ENCODE peak calls at places on chromosomes 12 and 14, in eight cellular contexts. One of them, this sample, is unnamed.

GRCh38 chr12:104672501-104673265 is 215.9 kb downstream of the CHST11 start:
- DNase-seq in HL-60: no peak
- DNase-seq in ovary: no peak
- DNase-seq in upper lobe of right lung: peak
- DNase-seq in pancreas: peak
- DNase-seq in stomach: no peak
- DNase-seq in uterus: peak
- DNase-seq in tibial artery: peak
- DNase-seq in this sample: peak

GRCh38 chr12:24015771-24016170 is 66.3 kb upstream of the SOX5 start:
- DNase-seq in HL-60: no peak
- DNase-seq in ovary: no peak
- DNase-seq in upper lobe of right lung: no peak
- DNase-seq in pancreas: no peak
- DNase-seq in stomach: no peak
- DNase-seq in uterus: no peak
- DNase-seq in tibial artery: no peak
- DNase-seq in this sample: no peak

GRCh38 chr12:130412384-130412783 is 74.7 kb downstream of the PIWIL1 start:
- DNase-seq in HL-60: no peak
- DNase-seq in ovary: no peak
- DNase-seq in upper lobe of right lung: no peak
- DNase-seq in pancreas: no peak
- DNase-seq in stomach: no peak
- DNase-seq in uterus: no peak
- DNase-seq in tibial artery: no peak
- DNase-seq in this sample: no peak

GRCh38 chr14:98958048-98959031 is 313.7 kb downstream of the BCL11B start:
- DNase-seq in HL-60: no peak
- DNase-seq in ovary: no peak
- DNase-seq in upper lobe of right lung: no peak
- DNase-seq in pancreas: no peak
- DNase-seq in stomach: no peak
- DNase-seq in uterus: no peak
- DNase-seq in tibial artery: no peak
- DNase-seq in this sample: no peak

GRCh38 chr12:115456946-115457689 is 773.1 kb upstream of the TBX3 start:
- DNase-seq in HL-60: no peak
- DNase-seq in ovary: no peak
- DNase-seq in upper lobe of right lung: no peak
- DNase-seq in pancreas: no peak
- DNase-seq in stomach: no peak
- DNase-seq in uterus: no peak
- DNase-seq in tibial artery: no peak
- DNase-seq in this sample: no peak

GRCh38 chr14:91980157-91980556 is 32.7 kb upstream of the FBLN5 start:
- DNase-seq in HL-60: no peak
- DNase-seq in ovary: no peak
- DNase-seq in upper lobe of right lung: no peak
- DNase-seq in pancreas: no peak
- DNase-seq in stomach: no peak
- DNase-seq in uterus: no peak
- DNase-seq in tibial artery: no peak
- DNase-seq in this sample: no peak

GRCh38 chr14:99378782-99379214 is 101.9 kb downstream of the SETD3 start:
- DNase-seq in HL-60: no peak
- DNase-seq in ovary: no peak
- DNase-seq in upper lobe of right lung: no peak
- DNase-seq in pancreas: no peak
- DNase-seq in stomach: no peak
- DNase-seq in uterus: no peak
- DNase-seq in tibial artery: no peak
- DNase-seq in this sample: no peak

GRCh38 chr12:92098594-92099370 is 46.9 kb downstream of the BTG1 start:
- DNase-seq in HL-60: no peak
- DNase-seq in ovary: no peak
- DNase-seq in upper lobe of right lung: no peak
- DNase-seq in pancreas: peak
- DNase-seq in stomach: peak
- DNase-seq in uterus: no peak
- DNase-seq in tibial artery: no peak
- DNase-seq in this sample: no peak

GRCh38 chr12:50089730-50090129 is 4.6 kb downstream of the SMARCD1 start:
- DNase-seq in HL-60: no peak
- DNase-seq in ovary: no peak
- DNase-seq in upper lobe of right lung: no peak
- DNase-seq in pancreas: no peak
- DNase-seq in stomach: no peak
- DNase-seq in uterus: no peak
- DNase-seq in tibial artery: no peak
- DNase-seq in this sample: no peak

GRCh38 chr12:20280515-20280914 is 87.8 kb upstream of the PDE3A start:
- DNase-seq in HL-60: peak
- DNase-seq in ovary: no peak
- DNase-seq in upper lobe of right lung: no peak
- DNase-seq in pancreas: no peak
- DNase-seq in stomach: no peak
- DNase-seq in uterus: no peak
- DNase-seq in tibial artery: no peak
- DNase-seq in this sample: no peak

GRCh38 chr14:99257673-99258221 is 14.2 kb downstream of the BCL11B start:
- DNase-seq in HL-60: no peak
- DNase-seq in ovary: no peak
- DNase-seq in upper lobe of right lung: no peak
- DNase-seq in pancreas: no peak
- DNase-seq in stomach: no peak
- DNase-seq in uterus: no peak
- DNase-seq in tibial artery: no peak
- DNase-seq in this sample: no peak

GRCh38 chr12:51262758-51263177 is 7.4 kb downstream of the SMAGP start:
- DNase-seq in HL-60: peak
- DNase-seq in ovary: peak
- DNase-seq in upper lobe of right lung: peak
- DNase-seq in pancreas: peak
- DNase-seq in stomach: peak
- DNase-seq in uterus: no peak
- DNase-seq in tibial artery: no peak
- DNase-seq in this sample: no peak

GRCh38 chr12:52633383-52633782 is 15.0 kb upstream of the KRT73 start:
- DNase-seq in HL-60: peak
- DNase-seq in ovary: no peak
- DNase-seq in upper lobe of right lung: no peak
- DNase-seq in pancreas: no peak
- DNase-seq in stomach: no peak
- DNase-seq in uterus: no peak
- DNase-seq in tibial artery: no peak
- DNase-seq in this sample: no peak

GRCh38 chr12:71748081-71748850 is 6.4 kb upstream of the RAB21 start:
- DNase-seq in HL-60: no peak
- DNase-seq in ovary: no peak
- DNase-seq in upper lobe of right lung: no peak
- DNase-seq in pancreas: no peak
- DNase-seq in stomach: no peak
- DNase-seq in uterus: no peak
- DNase-seq in tibial artery: no peak
- DNase-seq in this sample: no peak

GRCh38 chr12:63802012-63802608 is 22.4 kb downstream of the RXYLT1 start:
- DNase-seq in HL-60: no peak
- DNase-seq in ovary: no peak
- DNase-seq in upper lobe of right lung: no peak
- DNase-seq in pancreas: no peak
- DNase-seq in stomach: no peak
- DNase-seq in uterus: no peak
- DNase-seq in tibial artery: no peak
- DNase-seq in this sample: no peak

GRCh38 chr14:31275731-31276130 is 68.1 kb upstream of the HECTD1 start:
- DNase-seq in HL-60: no peak
- DNase-seq in ovary: no peak
- DNase-seq in upper lobe of right lung: no peak
- DNase-seq in pancreas: no peak
- DNase-seq in stomach: no peak
- DNase-seq in uterus: no peak
- DNase-seq in tibial artery: no peak
- DNase-seq in this sample: no peak

GRCh38 chr12:106392746-106393145 is 35.2 kb downstream of the POLR3B start:
- DNase-seq in HL-60: no peak
- DNase-seq in ovary: no peak
- DNase-seq in upper lobe of right lung: no peak
- DNase-seq in pancreas: no peak
- DNase-seq in stomach: no peak
- DNase-seq in uterus: no peak
- DNase-seq in tibial artery: no peak
- DNase-seq in this sample: no peak

GRCh38 chr14:105367116-105368031 is 31.0 kb upstream of the TEX22 start:
- DNase-seq in HL-60: no peak
- DNase-seq in ovary: no peak
- DNase-seq in upper lobe of right lung: no peak
- DNase-seq in pancreas: no peak
- DNase-seq in stomach: no peak
- DNase-seq in uterus: no peak
- DNase-seq in tibial artery: no peak
- DNase-seq in this sample: no peak

GRCh38 chr14:77105554-77105953 is 7.5 kb downstream of the CIPC start:
- DNase-seq in HL-60: no peak
- DNase-seq in ovary: no peak
- DNase-seq in upper lobe of right lung: no peak
- DNase-seq in pancreas: no peak
- DNase-seq in stomach: no peak
- DNase-seq in uterus: no peak
- DNase-seq in tibial artery: no peak
- DNase-seq in this sample: no peak

GRCh38 chr14:91118511-91119068 is 4.7 kb downstream of the DGLUCY start:
- DNase-seq in HL-60: no peak
- DNase-seq in ovary: no peak
- DNase-seq in upper lobe of right lung: no peak
- DNase-seq in pancreas: no peak
- DNase-seq in stomach: no peak
- DNase-seq in uterus: no peak
- DNase-seq in tibial artery: no peak
- DNase-seq in this sample: no peak

GRCh38 chr12:67671892-67672291 is 23.3 kb downstream of the DYRK2 start:
- DNase-seq in HL-60: no peak
- DNase-seq in ovary: no peak
- DNase-seq in upper lobe of right lung: no peak
- DNase-seq in pancreas: peak
- DNase-seq in stomach: no peak
- DNase-seq in uterus: no peak
- DNase-seq in tibial artery: no peak
- DNase-seq in this sample: no peak
- H3K27ac ChIP-seq in HL-60: no peak
- H3K27ac ChIP-seq in ovary: no peak
- H3K27ac ChIP-seq in upper lobe of right lung: no peak
- H3K27ac ChIP-seq in pancreas: no peak
- H3K27ac ChIP-seq in stomach: no peak
- H3K27ac ChIP-seq in uterus: no peak
- H3K27ac ChIP-seq in tibial artery: no peak
- H3K27ac ChIP-seq in this sample: no peak

DNA sequence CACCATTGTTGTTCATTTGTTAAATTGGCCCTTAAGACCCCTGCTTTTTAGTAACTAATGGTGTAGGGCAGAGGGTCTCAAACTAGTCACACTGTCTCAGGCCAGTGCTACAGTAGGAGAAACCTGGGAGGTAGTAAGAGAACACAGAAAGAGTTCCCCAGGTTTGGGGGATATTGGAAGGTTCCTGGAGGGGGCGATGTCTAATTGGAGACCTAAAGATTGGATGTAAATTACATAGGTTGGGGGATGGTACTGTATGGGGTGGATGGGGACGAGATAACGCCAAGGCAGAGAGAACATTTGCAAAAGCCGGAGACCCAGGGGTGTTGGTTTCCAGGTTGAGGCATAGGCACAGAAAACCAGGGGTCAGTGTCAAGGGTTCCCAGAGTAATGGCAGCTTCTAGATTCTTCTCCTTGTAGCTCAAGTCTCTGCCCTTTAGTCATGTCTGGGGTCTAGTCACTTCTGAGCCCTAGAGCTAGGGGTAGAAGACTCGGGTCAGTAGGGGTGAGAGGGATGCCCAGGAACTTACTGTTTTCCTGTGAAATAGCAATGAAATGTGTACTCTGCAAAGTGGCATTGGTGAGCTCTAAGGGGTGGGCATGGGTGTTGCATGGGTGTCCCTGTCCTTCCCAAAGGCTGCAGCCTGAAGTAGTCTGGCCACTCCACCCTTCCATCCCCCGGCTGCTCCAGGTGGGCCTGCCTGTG is 21.8 kb downstream of the PLEKHG3 start:
- DNase-seq in HL-60: no peak
- DNase-seq in ovary: no peak
- DNase-seq in upper lobe of right lung: no peak
- DNase-seq in pancreas: no peak
- DNase-seq in stomach: no peak
- DNase-seq in uterus: no peak
- DNase-seq in tibial artery: no peak
- DNase-seq in this sample: no peak
- H3K27ac ChIP-seq in HL-60: no peak
- H3K27ac ChIP-seq in ovary: no peak
- H3K27ac ChIP-seq in upper lobe of right lung: no peak
- H3K27ac ChIP-seq in pancreas: peak
- H3K27ac ChIP-seq in stomach: peak
- H3K27ac ChIP-seq in uterus: peak
- H3K27ac ChIP-seq in tibial artery: peak
- H3K27ac ChIP-seq in this sample: peak

DNA sequence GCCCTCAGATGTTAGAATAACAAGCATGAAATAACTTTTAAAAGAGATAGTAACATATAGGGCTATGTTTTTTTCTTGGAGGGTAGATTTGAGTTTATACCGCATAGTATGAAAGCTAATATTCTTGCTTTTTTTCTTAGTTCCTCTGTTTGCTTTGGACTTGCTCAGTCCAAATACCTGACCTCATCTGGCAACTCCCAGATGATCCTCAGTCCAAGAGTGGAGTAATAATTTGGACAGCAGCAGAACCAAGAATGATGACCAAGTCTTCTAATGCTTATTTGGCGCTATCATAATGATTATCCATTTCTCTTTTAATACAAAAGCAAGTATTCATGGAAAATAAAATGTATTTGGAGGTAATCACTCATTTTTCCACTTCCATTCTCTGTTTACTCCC is 45.6 kb downstream of the GUCY2C start:
- DNase-seq in HL-60: no peak
- DNase-seq in ovary: no peak
- DNase-seq in upper lobe of right lung: no peak
- DNase-seq in pancreas: no peak
- DNase-seq in stomach: no peak
- DNase-seq in uterus: no peak
- DNase-seq in tibial artery: no peak
- DNase-seq in this sample: no peak
- H3K27ac ChIP-seq in HL-60: no peak
- H3K27ac ChIP-seq in ovary: no peak
- H3K27ac ChIP-seq in upper lobe of right lung: no peak
- H3K27ac ChIP-seq in pancreas: no peak
- H3K27ac ChIP-seq in stomach: no peak
- H3K27ac ChIP-seq in uterus: no peak
- H3K27ac ChIP-seq in tibial artery: no peak
- H3K27ac ChIP-seq in this sample: no peak

GRCh38 chr12:57147641-57147944 is 174 bp upstream of the LRP1-AS start:
- DNase-seq in HL-60: no peak
- DNase-seq in ovary: no peak
- DNase-seq in upper lobe of right lung: no peak
- DNase-seq in pancreas: no peak
- DNase-seq in stomach: no peak
- DNase-seq in uterus: peak
- DNase-seq in tibial artery: peak
- DNase-seq in this sample: no peak
- H3K27ac ChIP-seq in HL-60: no peak
- H3K27ac ChIP-seq in ovary: peak
- H3K27ac ChIP-seq in upper lobe of right lung: peak
- H3K27ac ChIP-seq in pancreas: peak
- H3K27ac ChIP-seq in stomach: peak
- H3K27ac ChIP-seq in uterus: peak
- H3K27ac ChIP-seq in tibial artery: peak
- H3K27ac ChIP-seq in this sample: peak